ENCODE peak calls at places on chromosomes 13 and 19, in eight cellular contexts. One of them, this sample, is unnamed.

GRCh38 chr19:28878862-28879566 is 333.9 kb downstream of the UQCRFS1 start:
- DNase-seq in activated CD8-positive, alpha-beta memory T cell treated with anti-CD3 and anti-CD28 coated beads, Interleukin-2, amount 50 U/mL, for 48 hours: peak
- DNase-seq in stimulated activated CD8-positive, alpha-beta memory T cell treated with anti-CD3 and anti-CD28 coated beads, Interleukin-2, amount 100 ng/mL, for 1 hour: no peak
- DNase-seq in stimulated activated CD4-positive, alpha-beta T cell treated with anti-CD3 and anti-CD28 coated beads, Interleukin-15, amount 100 ng/mL, for 24 hours: peak
- DNase-seq in right cardiac atrium: peak
- DNase-seq in sigmoid colon: peak
- DNase-seq in NCI-H2107: peak
- DNase-seq in CD8-positive, alpha-beta memory T cell: peak
- DNase-seq in this sample: peak

GRCh38 chr13:109159650-109160309 is 530.4 kb downstream of the MYO16 start:
- DNase-seq in activated CD8-positive, alpha-beta memory T cell treated with anti-CD3 and anti-CD28 coated beads, Interleukin-2, amount 50 U/mL, for 48 hours: no peak
- DNase-seq in stimulated activated CD8-positive, alpha-beta memory T cell treated with anti-CD3 and anti-CD28 coated beads, Interleukin-2, amount 100 ng/mL, for 1 hour: no peak
- DNase-seq in stimulated activated CD4-positive, alpha-beta T cell treated with anti-CD3 and anti-CD28 coated beads, Interleukin-15, amount 100 ng/mL, for 24 hours: no peak
- DNase-seq in right cardiac atrium: no peak
- DNase-seq in sigmoid colon: no peak
- DNase-seq in NCI-H2107: no peak
- DNase-seq in CD8-positive, alpha-beta memory T cell: no peak
- DNase-seq in this sample: no peak

GRCh38 chr13:101455863-101456262 is 3.4 kb downstream of the ITGBL1 start:
- DNase-seq in activated CD8-positive, alpha-beta memory T cell treated with anti-CD3 and anti-CD28 coated beads, Interleukin-2, amount 50 U/mL, for 48 hours: no peak
- DNase-seq in stimulated activated CD8-positive, alpha-beta memory T cell treated with anti-CD3 and anti-CD28 coated beads, Interleukin-2, amount 100 ng/mL, for 1 hour: no peak
- DNase-seq in stimulated activated CD4-positive, alpha-beta T cell treated with anti-CD3 and anti-CD28 coated beads, Interleukin-15, amount 100 ng/mL, for 24 hours: no peak
- DNase-seq in right cardiac atrium: no peak
- DNase-seq in sigmoid colon: no peak
- DNase-seq in NCI-H2107: no peak
- DNase-seq in CD8-positive, alpha-beta memory T cell: no peak
- DNase-seq in this sample: peak

GRCh38 chr19:5588906-5589676 is 21.3 kb upstream of the TINCR start:
- DNase-seq in activated CD8-positive, alpha-beta memory T cell treated with anti-CD3 and anti-CD28 coated beads, Interleukin-2, amount 50 U/mL, for 48 hours: no peak
- DNase-seq in stimulated activated CD8-positive, alpha-beta memory T cell treated with anti-CD3 and anti-CD28 coated beads, Interleukin-2, amount 100 ng/mL, for 1 hour: no peak
- DNase-seq in stimulated activated CD4-positive, alpha-beta T cell treated with anti-CD3 and anti-CD28 coated beads, Interleukin-15, amount 100 ng/mL, for 24 hours: no peak
- DNase-seq in right cardiac atrium: no peak
- DNase-seq in sigmoid colon: no peak
- DNase-seq in NCI-H2107: no peak
- DNase-seq in CD8-positive, alpha-beta memory T cell: no peak
- DNase-seq in this sample: no peak

GRCh38 chr19:56294557-56294956 is 20.1 kb downstream of the ZSCAN5A start:
- DNase-seq in activated CD8-positive, alpha-beta memory T cell treated with anti-CD3 and anti-CD28 coated beads, Interleukin-2, amount 50 U/mL, for 48 hours: no peak
- DNase-seq in stimulated activated CD8-positive, alpha-beta memory T cell treated with anti-CD3 and anti-CD28 coated beads, Interleukin-2, amount 100 ng/mL, for 1 hour: no peak
- DNase-seq in stimulated activated CD4-positive, alpha-beta T cell treated with anti-CD3 and anti-CD28 coated beads, Interleukin-15, amount 100 ng/mL, for 24 hours: no peak
- DNase-seq in right cardiac atrium: no peak
- DNase-seq in sigmoid colon: no peak
- DNase-seq in NCI-H2107: peak
- DNase-seq in CD8-positive, alpha-beta memory T cell: no peak
- DNase-seq in this sample: peak

GRCh38 chr19:49596954-49597702 is 6.1 kb downstream of the PRR12 start:
- DNase-seq in activated CD8-positive, alpha-beta memory T cell treated with anti-CD3 and anti-CD28 coated beads, Interleukin-2, amount 50 U/mL, for 48 hours: no peak
- DNase-seq in stimulated activated CD8-positive, alpha-beta memory T cell treated with anti-CD3 and anti-CD28 coated beads, Interleukin-2, amount 100 ng/mL, for 1 hour: no peak
- DNase-seq in stimulated activated CD4-positive, alpha-beta T cell treated with anti-CD3 and anti-CD28 coated beads, Interleukin-15, amount 100 ng/mL, for 24 hours: no peak
- DNase-seq in right cardiac atrium: peak
- DNase-seq in sigmoid colon: no peak
- DNase-seq in NCI-H2107: no peak
- DNase-seq in CD8-positive, alpha-beta memory T cell: no peak
- DNase-seq in this sample: no peak

GRCh38 chr19:8208119-8208709 is 956 bp upstream of the CERS4 start:
- DNase-seq in activated CD8-positive, alpha-beta memory T cell treated with anti-CD3 and anti-CD28 coated beads, Interleukin-2, amount 50 U/mL, for 48 hours: no peak
- DNase-seq in stimulated activated CD8-positive, alpha-beta memory T cell treated with anti-CD3 and anti-CD28 coated beads, Interleukin-2, amount 100 ng/mL, for 1 hour: no peak
- DNase-seq in stimulated activated CD4-positive, alpha-beta T cell treated with anti-CD3 and anti-CD28 coated beads, Interleukin-15, amount 100 ng/mL, for 24 hours: no peak
- DNase-seq in right cardiac atrium: peak
- DNase-seq in sigmoid colon: peak
- DNase-seq in NCI-H2107: no peak
- DNase-seq in CD8-positive, alpha-beta memory T cell: no peak
- DNase-seq in this sample: no peak

GRCh38 chr19:4902796-4903195 is at the start of gene ARRDC5:
- DNase-seq in activated CD8-positive, alpha-beta memory T cell treated with anti-CD3 and anti-CD28 coated beads, Interleukin-2, amount 50 U/mL, for 48 hours: no peak
- DNase-seq in stimulated activated CD8-positive, alpha-beta memory T cell treated with anti-CD3 and anti-CD28 coated beads, Interleukin-2, amount 100 ng/mL, for 1 hour: no peak
- DNase-seq in stimulated activated CD4-positive, alpha-beta T cell treated with anti-CD3 and anti-CD28 coated beads, Interleukin-15, amount 100 ng/mL, for 24 hours: no peak
- DNase-seq in right cardiac atrium: no peak
- DNase-seq in sigmoid colon: no peak
- DNase-seq in NCI-H2107: no peak
- DNase-seq in CD8-positive, alpha-beta memory T cell: no peak
- DNase-seq in this sample: no peak

GRCh38 chr19:35204799-35205732 is 23.5 kb downstream of the FAM187B start:
- DNase-seq in activated CD8-positive, alpha-beta memory T cell treated with anti-CD3 and anti-CD28 coated beads, Interleukin-2, amount 50 U/mL, for 48 hours: peak
- DNase-seq in stimulated activated CD8-positive, alpha-beta memory T cell treated with anti-CD3 and anti-CD28 coated beads, Interleukin-2, amount 100 ng/mL, for 1 hour: no peak
- DNase-seq in stimulated activated CD4-positive, alpha-beta T cell treated with anti-CD3 and anti-CD28 coated beads, Interleukin-15, amount 100 ng/mL, for 24 hours: peak
- DNase-seq in right cardiac atrium: no peak
- DNase-seq in sigmoid colon: no peak
- DNase-seq in NCI-H2107: no peak
- DNase-seq in CD8-positive, alpha-beta memory T cell: no peak
- DNase-seq in this sample: no peak

GRCh38 chr13:104571161-104571889 is 1505.1 kb upstream of the SLC10A2 start:
- DNase-seq in activated CD8-positive, alpha-beta memory T cell treated with anti-CD3 and anti-CD28 coated beads, Interleukin-2, amount 50 U/mL, for 48 hours: no peak
- DNase-seq in stimulated activated CD8-positive, alpha-beta memory T cell treated with anti-CD3 and anti-CD28 coated beads, Interleukin-2, amount 100 ng/mL, for 1 hour: no peak
- DNase-seq in stimulated activated CD4-positive, alpha-beta T cell treated with anti-CD3 and anti-CD28 coated beads, Interleukin-15, amount 100 ng/mL, for 24 hours: peak
- DNase-seq in right cardiac atrium: peak
- DNase-seq in sigmoid colon: peak
- DNase-seq in NCI-H2107: no peak
- DNase-seq in CD8-positive, alpha-beta memory T cell: no peak
- DNase-seq in this sample: peak

GRCh38 chr19:36363845-36364244 is 15.2 kb downstream of the ZFP14 start:
- DNase-seq in activated CD8-positive, alpha-beta memory T cell treated with anti-CD3 and anti-CD28 coated beads, Interleukin-2, amount 50 U/mL, for 48 hours: no peak
- DNase-seq in stimulated activated CD8-positive, alpha-beta memory T cell treated with anti-CD3 and anti-CD28 coated beads, Interleukin-2, amount 100 ng/mL, for 1 hour: no peak
- DNase-seq in stimulated activated CD4-positive, alpha-beta T cell treated with anti-CD3 and anti-CD28 coated beads, Interleukin-15, amount 100 ng/mL, for 24 hours: no peak
- DNase-seq in right cardiac atrium: no peak
- DNase-seq in sigmoid colon: no peak
- DNase-seq in NCI-H2107: no peak
- DNase-seq in CD8-positive, alpha-beta memory T cell: no peak
- DNase-seq in this sample: no peak

GRCh38 chr19:1017115-1017905 is 3.6 kb downstream of the TMEM259 start:
- DNase-seq in activated CD8-positive, alpha-beta memory T cell treated with anti-CD3 and anti-CD28 coated beads, Interleukin-2, amount 50 U/mL, for 48 hours: no peak
- DNase-seq in stimulated activated CD8-positive, alpha-beta memory T cell treated with anti-CD3 and anti-CD28 coated beads, Interleukin-2, amount 100 ng/mL, for 1 hour: no peak
- DNase-seq in stimulated activated CD4-positive, alpha-beta T cell treated with anti-CD3 and anti-CD28 coated beads, Interleukin-15, amount 100 ng/mL, for 24 hours: no peak
- DNase-seq in right cardiac atrium: no peak
- DNase-seq in sigmoid colon: no peak
- DNase-seq in NCI-H2107: no peak
- DNase-seq in CD8-positive, alpha-beta memory T cell: no peak
- DNase-seq in this sample: no peak

GRCh38 chr19:42226886-42227285 is 6.8 kb downstream of the ZNF526 start:
- DNase-seq in activated CD8-positive, alpha-beta memory T cell treated with anti-CD3 and anti-CD28 coated beads, Interleukin-2, amount 50 U/mL, for 48 hours: no peak
- DNase-seq in stimulated activated CD8-positive, alpha-beta memory T cell treated with anti-CD3 and anti-CD28 coated beads, Interleukin-2, amount 100 ng/mL, for 1 hour: no peak
- DNase-seq in stimulated activated CD4-positive, alpha-beta T cell treated with anti-CD3 and anti-CD28 coated beads, Interleukin-15, amount 100 ng/mL, for 24 hours: no peak
- DNase-seq in right cardiac atrium: no peak
- DNase-seq in sigmoid colon: no peak
- DNase-seq in NCI-H2107: no peak
- DNase-seq in CD8-positive, alpha-beta memory T cell: no peak
- DNase-seq in this sample: no peak

GRCh38 chr19:38786572-38787265 is 2.3 kb upstream of the LGALS7B start:
- DNase-seq in activated CD8-positive, alpha-beta memory T cell treated with anti-CD3 and anti-CD28 coated beads, Interleukin-2, amount 50 U/mL, for 48 hours: no peak
- DNase-seq in stimulated activated CD8-positive, alpha-beta memory T cell treated with anti-CD3 and anti-CD28 coated beads, Interleukin-2, amount 100 ng/mL, for 1 hour: no peak
- DNase-seq in stimulated activated CD4-positive, alpha-beta T cell treated with anti-CD3 and anti-CD28 coated beads, Interleukin-15, amount 100 ng/mL, for 24 hours: no peak
- DNase-seq in right cardiac atrium: no peak
- DNase-seq in sigmoid colon: no peak
- DNase-seq in NCI-H2107: no peak
- DNase-seq in CD8-positive, alpha-beta memory T cell: no peak
- DNase-seq in this sample: no peak

GRCh38 chr13:48094404-48094780 is 512 bp downstream of the MED4 start:
- DNase-seq in activated CD8-positive, alpha-beta memory T cell treated with anti-CD3 and anti-CD28 coated beads, Interleukin-2, amount 50 U/mL, for 48 hours: peak
- DNase-seq in stimulated activated CD8-positive, alpha-beta memory T cell treated with anti-CD3 and anti-CD28 coated beads, Interleukin-2, amount 100 ng/mL, for 1 hour: no peak
- DNase-seq in stimulated activated CD4-positive, alpha-beta T cell treated with anti-CD3 and anti-CD28 coated beads, Interleukin-15, amount 100 ng/mL, for 24 hours: peak
- DNase-seq in right cardiac atrium: peak
- DNase-seq in sigmoid colon: no peak
- DNase-seq in NCI-H2107: no peak
- DNase-seq in CD8-positive, alpha-beta memory T cell: no peak
- DNase-seq in this sample: peak

GRCh38 chr19:7658219-7658686 is 10.6 kb upstream of the RETN start:
- DNase-seq in activated CD8-positive, alpha-beta memory T cell treated with anti-CD3 and anti-CD28 coated beads, Interleukin-2, amount 50 U/mL, for 48 hours: no peak
- DNase-seq in stimulated activated CD8-positive, alpha-beta memory T cell treated with anti-CD3 and anti-CD28 coated beads, Interleukin-2, amount 100 ng/mL, for 1 hour: no peak
- DNase-seq in stimulated activated CD4-positive, alpha-beta T cell treated with anti-CD3 and anti-CD28 coated beads, Interleukin-15, amount 100 ng/mL, for 24 hours: peak
- DNase-seq in right cardiac atrium: no peak
- DNase-seq in sigmoid colon: no peak
- DNase-seq in NCI-H2107: no peak
- DNase-seq in CD8-positive, alpha-beta memory T cell: no peak
- DNase-seq in this sample: no peak

GRCh38 chr13:77857810-77858209 is 60.8 kb downstream of the EDNRB start:
- DNase-seq in activated CD8-positive, alpha-beta memory T cell treated with anti-CD3 and anti-CD28 coated beads, Interleukin-2, amount 50 U/mL, for 48 hours: no peak
- DNase-seq in stimulated activated CD8-positive, alpha-beta memory T cell treated with anti-CD3 and anti-CD28 coated beads, Interleukin-2, amount 100 ng/mL, for 1 hour: no peak
- DNase-seq in stimulated activated CD4-positive, alpha-beta T cell treated with anti-CD3 and anti-CD28 coated beads, Interleukin-15, amount 100 ng/mL, for 24 hours: no peak
- DNase-seq in right cardiac atrium: no peak
- DNase-seq in sigmoid colon: no peak
- DNase-seq in NCI-H2107: no peak
- DNase-seq in CD8-positive, alpha-beta memory T cell: no peak
- DNase-seq in this sample: peak

GRCh38 chr19:29772696-29773095 is 39.1 kb upstream of the CCNE1 start:
- DNase-seq in activated CD8-positive, alpha-beta memory T cell treated with anti-CD3 and anti-CD28 coated beads, Interleukin-2, amount 50 U/mL, for 48 hours: no peak
- DNase-seq in stimulated activated CD8-positive, alpha-beta memory T cell treated with anti-CD3 and anti-CD28 coated beads, Interleukin-2, amount 100 ng/mL, for 1 hour: no peak
- DNase-seq in stimulated activated CD4-positive, alpha-beta T cell treated with anti-CD3 and anti-CD28 coated beads, Interleukin-15, amount 100 ng/mL, for 24 hours: no peak
- DNase-seq in right cardiac atrium: no peak
- DNase-seq in sigmoid colon: no peak
- DNase-seq in NCI-H2107: no peak
- DNase-seq in CD8-positive, alpha-beta memory T cell: no peak
- DNase-seq in this sample: no peak

GRCh38 chr13:41050041-41050440 is 11.3 kb upstream of the WBP4 start:
- DNase-seq in activated CD8-positive, alpha-beta memory T cell treated with anti-CD3 and anti-CD28 coated beads, Interleukin-2, amount 50 U/mL, for 48 hours: no peak
- DNase-seq in stimulated activated CD8-positive, alpha-beta memory T cell treated with anti-CD3 and anti-CD28 coated beads, Interleukin-2, amount 100 ng/mL, for 1 hour: no peak
- DNase-seq in stimulated activated CD4-positive, alpha-beta T cell treated with anti-CD3 and anti-CD28 coated beads, Interleukin-15, amount 100 ng/mL, for 24 hours: no peak
- DNase-seq in right cardiac atrium: no peak
- DNase-seq in sigmoid colon: no peak
- DNase-seq in NCI-H2107: no peak
- DNase-seq in CD8-positive, alpha-beta memory T cell: no peak
- DNase-seq in this sample: no peak

GRCh38 chr13:112592181-112592580 is 4.2 kb upstream of the TUBGCP3 start:
- DNase-seq in activated CD8-positive, alpha-beta memory T cell treated with anti-CD3 and anti-CD28 coated beads, Interleukin-2, amount 50 U/mL, for 48 hours: no peak
- DNase-seq in stimulated activated CD8-positive, alpha-beta memory T cell treated with anti-CD3 and anti-CD28 coated beads, Interleukin-2, amount 100 ng/mL, for 1 hour: no peak
- DNase-seq in stimulated activated CD4-positive, alpha-beta T cell treated with anti-CD3 and anti-CD28 coated beads, Interleukin-15, amount 100 ng/mL, for 24 hours: no peak
- DNase-seq in right cardiac atrium: no peak
- DNase-seq in sigmoid colon: no peak
- DNase-seq in NCI-H2107: no peak
- DNase-seq in CD8-positive, alpha-beta memory T cell: no peak
- DNase-seq in this sample: no peak